ENCODE peak calls at places on chromosome 12, in five cellular contexts. P is AG10803; J is EH; O is CD4-positive, alpha-beta memory T cell; F is activated CD4-positive, alpha-beta T cell treated with anti-CD3 and anti-CD28 coated beads for 36 hours. H is an unnamed sample.

GRCh38 chr12:62484234-62484633 is 17.6 kb downstream of the MON2 start:
- DNase-seq in P (peak), J (peak), O (no peak), F (no peak), H (peak)

GRCh38 chr12:2933586-2933985 is 25.6 kb upstream of the TEAD4 start:
- DNase-seq in P (no peak), J (no peak), O (no peak), F (no peak), H (no peak)

GRCh38 chr12:116910645-116911449 is at the start of gene FBXW8:
- DNase-seq in P (peak), J (peak), O (peak), F (peak), H (peak)

GRCh38 chr12:55699471-55700055 is 8.1 kb downstream of the ITGA7 start:
- DNase-seq in P (no peak), J (no peak), O (no peak), F (no peak), H (no peak)

GRCh38 chr12:108363165-108363564 is 24.1 kb upstream of the CMKLR1 start:
- DNase-seq in P (no peak), J (no peak), O (no peak), F (no peak), H (no peak)

GRCh38 chr12:72493390-72493789 is 221.2 kb downstream of the TRHDE start:
- DNase-seq in P (no peak), J (peak), O (no peak), F (no peak), H (no peak)

GRCh38 chr12:116860281-116860680 is 21.0 kb downstream of the HRK start:
- DNase-seq in P (no peak), J (no peak), O (no peak), F (no peak), H (no peak)

GRCh38 chr12:28958553-28959195 is 190.4 kb upstream of the FAR2 start:
- DNase-seq in P (peak), J (peak), O (no peak), F (no peak), H (peak)

GRCh38 chr12:46942579-46942978 is 116.8 kb upstream of the SLC38A4 start:
- DNase-seq in P (peak), J (peak), O (no peak), F (no peak), H (no peak)

GRCh38 chr12:65634626-65635331 is 189.5 kb upstream of the HMGA2 start:
- DNase-seq in P (peak), J (peak), O (no peak), F (no peak), H (peak)

GRCh38 chr12:112179936-112180335 is 54.6 kb downstream of the TRAFD1 start:
- DNase-seq in P (no peak), J (no peak), O (no peak), F (no peak), H (no peak)

GRCh38 chr12:80979821-80980220 is 42.1 kb upstream of the LIN7A start:
- DNase-seq in P (no peak), J (no peak), O (no peak), F (no peak), H (no peak)

GRCh38 chr12:104604995-104605675 is 148.4 kb downstream of the CHST11 start:
- DNase-seq in P (peak), J (no peak), O (peak), F (no peak), H (no peak)

GRCh38 chr12:65540140-65540539 is 261.7 kb downstream of the MSRB3 start:
- DNase-seq in P (no peak), J (no peak), O (no peak), F (no peak), H (no peak)

GRCh38 chr12:68565391-68565903 is 45.3 kb upstream of the RAP1B start:
- DNase-seq in P (peak), J (peak), O (peak), F (no peak), H (peak)

GRCh38 chr12:72338437-72338836 is 66.3 kb downstream of the TRHDE start:
- DNase-seq in P (no peak), J (no peak), O (no peak), F (no peak), H (no peak)

GRCh38 chr12:72011374-72011773 is 72.7 kb downstream of the TPH2 start:
- DNase-seq in P (peak), J (peak), O (no peak), F (no peak), H (no peak)

GRCh38 chr12:110355080-110355479 is 48.4 kb downstream of the ANAPC7 start:
- DNase-seq in P (no peak), J (peak), O (no peak), F (peak), H (no peak)

GRCh38 chr12:78149459-78149858 is 318.8 kb downstream of the NAV3 start:
- DNase-seq in P (no peak), J (peak), O (no peak), F (no peak), H (peak)

GRCh38 chr12:51405801-51406207 is 14.6 kb upstream of the GALNT6 start:
- DNase-seq in P (no peak), J (no peak), O (no peak), F (no peak), H (no peak)

GRCh38 chr12:15883536-15883935 is 1.3 kb downstream of the STRAP start:
- DNase-seq in P (no peak), J (no peak), O (no peak), F (no peak), H (no peak)

GRCh38 chr12:130186631-130187269 is 24.5 kb downstream of the FZD10 start:
- DNase-seq in P (no peak), J (no peak), O (no peak), F (no peak), H (no peak)

GRCh38 chr12:14769837-14770494 is 33.3 kb downstream of the WBP11 start:
- DNase-seq in P (peak), J (peak), O (peak), F (peak), H (peak)

GRCh38 chr12:48717252-48717695 is 767 bp upstream of the CCNT1 start:
- DNase-seq in P (peak), J (peak), O (peak), F (no peak), H (peak)

GRCh38 chr12:106769546-106769945 is 4.9 kb upstream of the RIC8B start:
- DNase-seq in P (peak), J (peak), O (no peak), F (no peak), H (no peak)

GRCh38 chr12:45989857-45990467 is 412 bp downstream of the SCAF11 start:
- DNase-seq in P (peak), J (peak), O (peak), F (peak), H (no peak)

GRCh38 chr12:80936642-80937390 is 918 bp downstream of the LIN7A start:
- DNase-seq in P (peak), J (peak), O (no peak), F (no peak), H (peak)

GRCh38 chr12:128140551-128140950 is 126.4 kb upstream of the TMEM132C start:
- DNase-seq in P (no peak), J (no peak), O (no peak), F (no peak), H (no peak)

GRCh38 chr12:47799357-47799955 is 20.2 kb downstream of the HDAC7 start:
- DNase-seq in P (no peak), J (no peak), O (no peak), F (no peak), H (no peak)

GRCh38 chr12:127060310-127060847 is 1206.6 kb upstream of the TMEM132C start:
- DNase-seq in P (no peak), J (no peak), O (no peak), F (no peak), H (no peak)

GRCh38 chr12:113204806-113205205 is 16.5 kb upstream of the TPCN1 start:
- DNase-seq in P (no peak), J (peak), O (no peak), F (no peak), H (no peak)

GRCh38 chr12:1346126-1346525 is 248.3 kb downstream of the FBXL14 start:
- DNase-seq in P (peak), J (peak), O (no peak), F (no peak), H (no peak)

GRCh38 chr12:113462117-113462774 is 9.4 kb downstream of the LHX5 start:
- DNase-seq in P (peak), J (peak), O (no peak), F (peak), H (peak)